ENCODE peak calls at places on chromosomes 1 and 21, in five cellular contexts. One of them, this sample, is unnamed.
A peak's percentile ranks its signal among the peaks of the same experiment; 100 is the strongest.

GRCh38 chr1:15343729-15344128 is 66.0 kb upstream of the EFHD2 start:
- DNase-seq in NCI-H345: no peak
- DNase-seq in posterior vena cava: peak; percentile 88
- DNase-seq in neuronal stem cell: no peak
- DNase-seq in CD8-positive, alpha-beta T cell: no peak
- DNase-seq in this sample: no peak

GRCh38 chr1:26833432-26834405 is 7.2 kb downstream of the ZDHHC18 start:
- DNase-seq in NCI-H345: no peak
- DNase-seq in posterior vena cava: no peak
- DNase-seq in neuronal stem cell: no peak
- DNase-seq in CD8-positive, alpha-beta T cell: peak; percentile 91
- DNase-seq in this sample: no peak

GRCh38 chr1:247561711-247562110 is 12.8 kb downstream of the GCSAML start:
- DNase-seq in NCI-H345: no peak
- DNase-seq in posterior vena cava: no peak
- DNase-seq in neuronal stem cell: no peak
- DNase-seq in CD8-positive, alpha-beta T cell: no peak
- DNase-seq in this sample: no peak

GRCh38 chr21:45324430-45325205 is 36.9 kb upstream of the POFUT2 start:
- DNase-seq in NCI-H345: no peak
- DNase-seq in posterior vena cava: peak; percentile 74
- DNase-seq in neuronal stem cell: no peak
- DNase-seq in CD8-positive, alpha-beta T cell: no peak
- DNase-seq in this sample: no peak

GRCh38 chr1:216815239-216815955 is 92.2 kb upstream of the ESRRG start:
- DNase-seq in NCI-H345: peak; percentile 51
- DNase-seq in posterior vena cava: no peak
- DNase-seq in neuronal stem cell: peak; percentile 33
- DNase-seq in CD8-positive, alpha-beta T cell: no peak
- DNase-seq in this sample: no peak

GRCh38 chr1:43059640-43060574 is 101.2 kb upstream of the SLC2A1 start:
- DNase-seq in NCI-H345: no peak
- DNase-seq in posterior vena cava: no peak
- DNase-seq in neuronal stem cell: no peak
- DNase-seq in CD8-positive, alpha-beta T cell: no peak
- DNase-seq in this sample: no peak

GRCh38 chr1:93565496-93566221 is 116.0 kb downstream of the BCAR3 start:
- DNase-seq in NCI-H345: no peak
- DNase-seq in posterior vena cava: no peak
- DNase-seq in neuronal stem cell: no peak
- DNase-seq in CD8-positive, alpha-beta T cell: no peak
- DNase-seq in this sample: no peak

GRCh38 chr1:112370981-112371380 is 25.0 kb upstream of the CTTNBP2NL start:
- DNase-seq in NCI-H345: no peak
- DNase-seq in posterior vena cava: no peak
- DNase-seq in neuronal stem cell: no peak
- DNase-seq in CD8-positive, alpha-beta T cell: no peak
- DNase-seq in this sample: no peak

GRCh38 chr1:21607549-21608529 is 61.3 kb downstream of the RAP1GAP start:
- DNase-seq in NCI-H345: no peak
- DNase-seq in posterior vena cava: peak; percentile 95
- DNase-seq in neuronal stem cell: peak; percentile 95
- DNase-seq in CD8-positive, alpha-beta T cell: peak; percentile 16
- DNase-seq in this sample: no peak

GRCh38 chr1:246725191-246725590 is 982 bp downstream of the SCCPDH start:
- DNase-seq in NCI-H345: no peak
- DNase-seq in posterior vena cava: no peak
- DNase-seq in neuronal stem cell: no peak
- DNase-seq in CD8-positive, alpha-beta T cell: no peak
- DNase-seq in this sample: no peak

GRCh38 chr1:37602750-37603694 is 7.3 kb upstream of the GNL2 start:
- DNase-seq in NCI-H345: peak; percentile 58
- DNase-seq in posterior vena cava: no peak
- DNase-seq in neuronal stem cell: peak; percentile 41
- DNase-seq in CD8-positive, alpha-beta T cell: peak; percentile 31
- DNase-seq in this sample: peak; percentile 27